ENCODE peak calls at places on chromosomes 11 and 22, in five cellular contexts. One of them, this sample, is unnamed.

GRCh38 chr11:2788751-2789140 is 89.0 kb upstream of the KCNQ1OT1 start:
- DNase-seq in K562: no peak
- DNase-seq in SK-N-SH: no peak
- DNase-seq in IMR-90: no peak
- DNase-seq in GM12878: no peak
- DNase-seq in this sample: no peak

GRCh38 chr11:31641477-31642062 is 132.0 kb downstream of the ELP4 start:
- DNase-seq in SK-N-SH: peak; percentile 5
- DNase-seq in GM12878: no peak
- DNase-seq in IMR-90: peak; percentile 36
- DNase-seq in K562: peak; percentile 12
- DNase-seq in this sample: peak; percentile 1

GRCh38 chr11:131629925-131630324 is 259.5 kb downstream of the NTM start:
- DNase-seq in SK-N-SH: no peak
- DNase-seq in IMR-90: no peak
- DNase-seq in GM12878: no peak
- DNase-seq in K562: no peak
- DNase-seq in this sample: no peak

GRCh38 chr11:9562716-9563115 is 10.8 kb upstream of the WEE1 start:
- DNase-seq in SK-N-SH: no peak
- DNase-seq in GM12878: no peak
- DNase-seq in K562: no peak
- DNase-seq in IMR-90: no peak
- DNase-seq in this sample: no peak

GRCh38 chr22:23832226-23833016 is 6.4 kb downstream of the DERL3 start:
- DNase-seq in K562: no peak
- DNase-seq in IMR-90: no peak
- DNase-seq in SK-N-SH: peak; percentile 69
- DNase-seq in GM12878: no peak
- DNase-seq in this sample: no peak

GRCh38 chr22:50030315-50031188 is 18.0 kb upstream of the IL17REL start:
- DNase-seq in SK-N-SH: peak; percentile 92
- DNase-seq in IMR-90: peak; percentile 54
- DNase-seq in GM12878: no peak
- DNase-seq in K562: peak; percentile 85
- DNase-seq in this sample: peak; percentile 85

GRCh38 chr11:335779-336665 is 15.4 kb upstream of the IFITM3 start:
- DNase-seq in GM12878: no peak
- DNase-seq in IMR-90: no peak
- DNase-seq in K562: peak; percentile 25
- DNase-seq in SK-N-SH: no peak
- DNase-seq in this sample: no peak

GRCh38 chr11:112085822-112086421 is 634 bp downstream of the TIMM8B start:
- DNase-seq in SK-N-SH: peak; percentile 55
- DNase-seq in IMR-90: peak; percentile 17
- DNase-seq in K562: peak; percentile 60
- DNase-seq in GM12878: no peak
- DNase-seq in this sample: peak; percentile 14

GRCh38 chr22:47397673-47398072 is 635.2 kb downstream of the TBC1D22A start:
- DNase-seq in K562: no peak
- DNase-seq in GM12878: no peak
- DNase-seq in SK-N-SH: no peak
- DNase-seq in IMR-90: no peak
- DNase-seq in this sample: no peak
- TF ChIP-seq RCOR1 in K562: no peak
- TF ChIP-seq RCOR1 in GM12878: no peak
- TF ChIP-seq RCOR1 in SK-N-SH: no peak
- TF ChIP-seq RCOR1 in IMR-90: no peak
- TF ChIP-seq RCOR1 in this sample: no peak

GRCh38 chr22:41197046-41197807 is 7.9 kb upstream of the L3MBTL2 start:
- DNase-seq in IMR-90: peak; percentile 35
- DNase-seq in GM12878: no peak
- DNase-seq in SK-N-SH: peak; percentile 92
- DNase-seq in K562: peak; percentile 89
- DNase-seq in this sample: peak; percentile 68

GRCh38 chr22:41193829-41194228 is 11.3 kb upstream of the L3MBTL2 start:
- DNase-seq in SK-N-SH: no peak
- DNase-seq in GM12878: no peak
- DNase-seq in K562: no peak
- DNase-seq in IMR-90: no peak
- DNase-seq in this sample: no peak

GRCh38 chr22:41201146-41201545 is 4.0 kb upstream of the L3MBTL2 start:
- DNase-seq in GM12878: no peak
- DNase-seq in SK-N-SH: no peak
- DNase-seq in K562: no peak
- DNase-seq in IMR-90: no peak
- DNase-seq in this sample: no peak

GRCh38 chr22:41203118-41203517 is 2.0 kb upstream of the L3MBTL2 start:
- DNase-seq in SK-N-SH: no peak
- DNase-seq in GM12878: no peak
- DNase-seq in K562: no peak
- DNase-seq in IMR-90: no peak
- DNase-seq in this sample: no peak

GRCh38 chr22:41197808-41198585 is 7.1 kb upstream of the L3MBTL2 start:
- DNase-seq in K562: peak; percentile 26
- DNase-seq in GM12878: no peak
- DNase-seq in SK-N-SH: peak; percentile 48
- DNase-seq in IMR-90: no peak
- DNase-seq in this sample: no peak
- TF ChIP-seq RCOR1 in K562: no peak
- TF ChIP-seq RCOR1 in GM12878: no peak
- TF ChIP-seq RCOR1 in SK-N-SH: no peak
- TF ChIP-seq RCOR1 in IMR-90: no peak
- TF ChIP-seq RCOR1 in this sample: no peak

DNA sequence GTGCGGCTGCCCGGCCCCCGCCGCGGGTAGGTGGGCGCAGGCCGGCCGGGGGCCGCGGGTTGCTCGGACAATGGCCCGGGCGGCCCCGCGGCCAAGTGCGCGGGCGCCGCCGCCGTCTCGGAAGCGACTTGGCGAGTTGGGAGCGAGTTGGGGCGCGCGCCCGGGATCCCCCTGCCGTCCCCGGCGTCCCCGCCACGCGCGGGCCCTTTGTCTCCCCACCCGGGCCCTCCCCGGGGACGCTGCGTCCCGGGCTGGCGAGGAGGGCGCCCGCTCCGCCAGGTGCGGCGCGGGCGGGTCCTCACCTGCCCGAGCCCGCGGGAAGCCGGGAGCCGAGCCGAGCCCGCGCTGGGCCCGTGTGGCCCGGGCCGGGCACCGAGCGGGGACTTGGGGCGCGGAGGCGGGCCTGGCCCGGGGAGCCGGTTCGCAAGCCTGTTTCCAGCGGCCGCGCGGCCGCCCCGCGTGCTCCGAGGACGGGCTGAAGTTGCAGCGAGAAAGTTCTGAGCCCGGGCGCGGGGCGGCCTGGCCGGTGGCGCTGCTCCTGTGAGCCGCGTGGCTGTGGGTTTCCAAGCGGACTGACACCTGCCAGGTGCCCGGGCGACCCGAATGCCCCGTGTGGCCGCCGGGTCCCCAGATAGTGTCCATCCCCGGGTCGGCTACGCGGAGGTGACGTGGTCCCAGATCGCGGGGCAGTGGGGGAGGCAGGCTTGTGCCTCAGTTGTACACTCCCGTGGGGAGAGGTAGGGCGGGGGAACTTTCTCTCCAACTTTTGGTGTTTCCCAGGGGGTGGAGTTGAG is 586 bp downstream of the LRP5 start:
- DNase-seq in SK-N-SH: peak; percentile 79
- DNase-seq in IMR-90: no peak
- DNase-seq in GM12878: no peak
- DNase-seq in K562: peak; percentile 50
- DNase-seq in this sample: no peak
- TF ChIP-seq RCOR1 in SK-N-SH: no peak
- TF ChIP-seq RCOR1 in IMR-90: no peak
- TF ChIP-seq RCOR1 in GM12878: no peak
- TF ChIP-seq RCOR1 in K562: no peak
- TF ChIP-seq RCOR1 in this sample: no peak

GRCh38 chr11:43770173-43770572 is 89.6 kb downstream of the HSD17B12 start:
- DNase-seq in K562: no peak
- DNase-seq in IMR-90: no peak
- DNase-seq in SK-N-SH: no peak
- DNase-seq in GM12878: no peak
- DNase-seq in this sample: no peak
- TF ChIP-seq RCOR1 in K562: no peak
- TF ChIP-seq RCOR1 in IMR-90: no peak
- TF ChIP-seq RCOR1 in SK-N-SH: no peak
- TF ChIP-seq RCOR1 in GM12878: no peak
- TF ChIP-seq RCOR1 in this sample: no peak

GRCh38 chr11:108223449-108224149 is 732 bp downstream of the ATM start:
- DNase-seq in K562: peak; percentile 59
- DNase-seq in GM12878: no peak
- DNase-seq in SK-N-SH: no peak
- DNase-seq in IMR-90: peak; percentile 22
- DNase-seq in this sample: no peak

GRCh38 chr11:108221981-108222685 is at the start of gene NPAT:
- DNase-seq in K562: peak; percentile 13
- DNase-seq in GM12878: no peak
- DNase-seq in SK-N-SH: no peak
- DNase-seq in IMR-90: no peak
- DNase-seq in this sample: no peak

GRCh38 chr11:108222686-108223448 is at the start of gene ATM:
- DNase-seq in IMR-90: peak; percentile 99
- DNase-seq in SK-N-SH: peak; percentile 91
- DNase-seq in K562: peak; percentile 95
- DNase-seq in GM12878: peak; percentile 99
- DNase-seq in this sample: peak; percentile 75

GRCh38 chr11:108220721-108221346 is 1.6 kb downstream of the NPAT start:
- DNase-seq in SK-N-SH: no peak
- DNase-seq in IMR-90: no peak
- DNase-seq in K562: peak; percentile 26
- DNase-seq in GM12878: no peak
- DNase-seq in this sample: no peak

DNA sequence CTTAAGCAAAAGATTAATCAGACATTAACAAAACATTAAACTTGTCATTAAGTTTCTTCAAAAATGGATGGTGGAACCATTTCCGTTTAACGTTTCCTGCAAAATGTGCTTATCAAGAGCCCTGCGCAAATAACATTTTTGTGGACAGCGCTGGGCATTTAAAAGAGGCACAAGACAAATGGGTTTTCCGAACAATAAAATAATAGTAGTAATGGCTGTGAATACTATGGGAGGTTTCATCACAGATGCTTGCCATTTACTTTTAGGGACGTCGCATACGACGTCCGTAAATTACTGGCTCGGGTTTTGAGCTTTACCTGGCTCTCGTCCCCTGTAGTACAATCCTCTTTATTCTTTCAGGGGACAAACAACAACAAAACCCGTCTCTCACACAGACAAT is 1.0 kb downstream of the NPAT start:
- DNase-seq in IMR-90: peak; percentile 45
- DNase-seq in SK-N-SH: no peak
- DNase-seq in K562: no peak
- DNase-seq in GM12878: no peak
- DNase-seq in this sample: no peak
- TF ChIP-seq RCOR1 in IMR-90: no peak
- TF ChIP-seq RCOR1 in SK-N-SH: no peak
- TF ChIP-seq RCOR1 in K562: no peak
- TF ChIP-seq RCOR1 in GM12878: no peak
- TF ChIP-seq RCOR1 in this sample: no peak

GRCh38 chr22:30002861-30003489 is 77.3 kb upstream of the HORMAD2 start:
- DNase-seq in SK-N-SH: no peak
- DNase-seq in IMR-90: no peak
- DNase-seq in GM12878: no peak
- DNase-seq in K562: no peak
- DNase-seq in this sample: no peak

GRCh38 chr22:29998627-29999026 is 81.6 kb upstream of the HORMAD2 start:
- DNase-seq in IMR-90: no peak
- DNase-seq in K562: no peak
- DNase-seq in SK-N-SH: no peak
- DNase-seq in GM12878: no peak
- DNase-seq in this sample: no peak

GRCh38 chr22:30004101-30004500 is 76.2 kb upstream of the HORMAD2 start:
- DNase-seq in IMR-90: peak; percentile 19
- DNase-seq in SK-N-SH: no peak
- DNase-seq in GM12878: no peak
- DNase-seq in K562: no peak
- DNase-seq in this sample: no peak

GRCh38 chr22:30000566-30000965 is 79.7 kb upstream of the HORMAD2 start:
- DNase-seq in IMR-90: peak; percentile 82
- DNase-seq in GM12878: no peak
- DNase-seq in K562: no peak
- DNase-seq in SK-N-SH: no peak
- DNase-seq in this sample: no peak

GRCh38 chr22:30001459-30001858 is 78.8 kb upstream of the HORMAD2 start:
- DNase-seq in IMR-90: no peak
- DNase-seq in SK-N-SH: no peak
- DNase-seq in GM12878: no peak
- DNase-seq in K562: no peak
- DNase-seq in this sample: no peak
- TF ChIP-seq RCOR1 in IMR-90: no peak
- TF ChIP-seq RCOR1 in SK-N-SH: no peak
- TF ChIP-seq RCOR1 in GM12878: no peak
- TF ChIP-seq RCOR1 in K562: no peak
- TF ChIP-seq RCOR1 in this sample: no peak

This sample was measured in A549.